ENCODE peak calls at places on chromosomes 2 and 18, in seven cellular contexts. P, B, R, U, Z, K and Y are unnamed samples. For H3K4me1, the result is how much of the 10 kb centered on the place peaks cover.

GRCh38 chr2:16717477-16717876 is 51.8 kb upstream of the CYRIA start:
- DNase-seq in P (no peak), B (no peak), R (no peak), U (no peak), Z (no peak), K (no peak), Y (no peak)

GRCh38 chr2:77397763-77398162 is 124.4 kb downstream of the LRRTM4 start:
- DNase-seq in P (no peak), B (no peak), R (no peak), U (no peak), Z (no peak), K (no peak), Y (no peak)

GRCh38 chr2:112166801-112167499 is 28.8 kb downstream of the FBLN7 start:
- DNase-seq in P (no peak), B (no peak), R (no peak), U (no peak), Z (no peak), K (no peak), Y (no peak)

GRCh38 chr2:47908682-47909081 is 2.4 kb upstream of the FBXO11 start:
- DNase-seq in P (no peak), B (no peak), R (no peak), U (no peak), Z (no peak), K (no peak), Y (no peak)

GRCh38 chr2:65057391-65058052 is 1.3 kb downstream of the CEP68 start:
- DNase-seq in P (no peak), B (peak), R (no peak), U (no peak), Z (no peak), K (no peak), Y (no peak)

GRCh38 chr2:197450485-197450884 is 2.9 kb upstream of the COQ10B start:
- DNase-seq in P (no peak), B (no peak), R (no peak), U (no peak), Z (no peak), K (no peak), Y (no peak)

GRCh38 chr2:179268277-179268935 is 3.8 kb upstream of the SESTD1 start:
- DNase-seq in P (no peak), B (peak), R (no peak), U (no peak), Z (no peak), K (no peak), Y (peak)

GRCh38 chr2:218168635-218169462 is 2.1 kb upstream of the CXCR1 start:
- DNase-seq in P (peak), B (no peak), R (peak), U (peak), Z (peak), K (peak), Y (peak)

GRCh38 chr18:24446953-24447537 is 13.4 kb upstream of the HRH4 start:
- DNase-seq in P (no peak), B (no peak), R (no peak), U (no peak), Z (no peak), K (no peak), Y (no peak)

GRCh38 chr2:241846406-241846805 is 12.3 kb downstream of the PDCD1 start:
- DNase-seq in P (peak), B (no peak), R (peak), U (no peak), Z (no peak), K (no peak), Y (no peak)

GRCh38 chr18:47755102-47755456 is 175.4 kb downstream of the SMAD2 start:
- DNase-seq in P (no peak), B (no peak), R (no peak), U (no peak), Z (no peak), K (no peak), Y (no peak)

GRCh38 chr18:8367217-8367988 is 241.8 kb upstream of the RAB12 start:
- DNase-seq in P (peak), B (no peak), R (peak), U (peak), Z (peak), K (peak), Y (no peak)

GRCh38 chr2:240568678-240569522 is 616 bp downstream of the RNPEPL1 start:
- DNase-seq in P (no peak), B (peak), R (peak), U (peak), Z (no peak), K (peak), Y (peak)

DNA sequence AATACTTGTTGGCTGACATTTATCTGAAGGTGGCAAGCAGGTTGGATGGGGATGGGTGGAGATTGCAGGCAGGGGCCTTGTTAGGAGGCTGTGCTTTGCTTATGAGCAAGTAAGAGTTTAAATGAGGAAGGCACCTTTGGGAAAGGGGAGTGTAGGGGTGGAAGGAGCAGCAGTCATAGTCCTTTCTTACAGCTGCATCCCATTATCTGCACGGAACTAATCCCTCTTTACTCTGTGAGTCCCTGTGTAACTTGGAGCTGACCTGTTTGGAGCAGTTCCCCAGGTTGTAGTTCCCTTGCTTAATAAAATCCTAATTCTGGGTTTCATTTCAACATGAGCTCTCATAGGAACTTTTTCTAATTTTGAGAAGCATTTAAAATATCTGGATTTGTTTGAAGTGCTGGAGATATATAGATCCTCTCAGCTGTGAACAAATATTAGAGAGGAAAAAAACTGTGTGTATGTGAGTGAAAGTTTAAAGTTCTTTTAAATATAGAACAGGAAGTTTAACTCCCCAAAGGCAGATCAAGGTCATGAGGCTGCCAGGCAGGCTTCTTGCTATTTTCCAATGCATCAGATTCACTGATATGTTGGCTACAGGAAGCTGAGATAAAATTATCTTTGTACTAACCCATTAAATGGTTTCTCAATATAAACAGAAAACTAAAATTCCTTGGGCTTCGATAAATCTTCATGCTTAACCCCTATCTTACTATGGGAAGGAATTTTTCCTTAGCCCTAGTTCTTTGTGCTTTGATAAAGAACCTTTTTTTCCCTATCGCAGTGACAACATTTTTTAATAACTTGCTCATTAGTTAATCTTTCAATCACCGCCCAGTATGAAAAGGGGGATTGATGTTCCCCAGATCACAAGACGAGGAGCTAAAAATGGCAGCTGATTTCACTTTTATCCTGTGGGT is 104.6 kb upstream of the EML6 start:
- DNase-seq in P (no peak), B (no peak), R (no peak), U (peak), Z (no peak), K (no peak), Y (peak)
- H3K4me1 ChIP-seq in P (under half), B (under half), R (under half), U (under half), Z (under half), K (half or more), Y (under half)

DNA sequence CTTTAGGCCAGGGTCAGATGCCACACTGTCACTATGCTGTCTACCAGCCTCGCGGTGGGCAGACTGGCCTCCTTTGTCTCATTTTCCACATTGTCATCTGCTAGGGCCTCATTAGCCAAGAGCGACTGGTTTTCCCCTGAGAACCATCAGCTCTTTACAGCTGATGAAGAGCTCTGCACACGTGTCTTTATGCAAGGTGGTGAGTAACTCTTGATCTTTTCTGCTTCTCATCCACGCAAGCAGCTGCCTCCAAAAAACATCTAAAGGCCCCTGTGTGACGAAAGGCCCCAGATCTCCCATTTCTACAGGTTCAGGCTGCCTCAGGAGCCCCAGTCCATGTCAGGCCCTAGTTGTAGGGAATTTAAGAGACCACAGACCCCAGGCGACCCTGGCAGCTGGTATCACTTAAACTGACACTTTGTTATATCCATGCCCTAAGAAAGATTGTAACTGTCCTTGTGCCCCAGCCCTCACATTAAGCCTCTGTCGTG is 52.9 kb downstream of the DPYSL5 start:
- DNase-seq in P (no peak), B (no peak), R (no peak), U (no peak), Z (no peak), K (no peak), Y (no peak)
- H3K4me1 ChIP-seq in P (under half), B (under half), R (under half), U (under half), Z (under half), K (under half), Y (under half)

GRCh38 chr2:196242131-196242620 is 70.8 kb upstream of the STK17B start:
- DNase-seq in P (no peak), B (peak), R (no peak), U (no peak), Z (no peak), K (no peak), Y (no peak)
- H3K4me1 ChIP-seq in P (under half), B (under half), R (under half), U (under half), Z (under half), K (under half), Y (under half)

DNA sequence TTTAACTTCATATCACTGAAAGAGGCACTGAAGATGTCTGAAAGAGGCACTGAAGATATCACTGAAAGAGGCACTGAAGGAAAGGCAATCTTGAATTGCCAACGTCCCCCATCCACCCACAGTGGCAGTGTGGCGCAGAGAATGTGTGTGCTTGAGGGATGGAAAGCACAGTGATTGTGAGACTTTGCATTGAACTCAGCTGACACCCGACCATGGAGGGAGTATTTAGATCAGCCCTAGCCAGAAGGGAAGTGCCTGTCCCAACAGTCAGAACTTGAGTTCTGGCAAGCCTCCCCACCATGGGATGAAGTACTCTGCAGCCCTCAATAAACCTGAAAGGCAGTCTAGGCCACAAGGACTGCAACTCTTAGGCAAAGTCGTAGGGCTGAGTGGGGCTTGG is 33.8 kb downstream of the MAP4K3 start:
- DNase-seq in P (no peak), B (no peak), R (no peak), U (no peak), Z (no peak), K (no peak), Y (no peak)
- H3K4me1 ChIP-seq in P (under half), B (under half), R (under half), U (under half), Z (under half), K (half or more), Y (under half)

GRCh38 chr2:201118121-201118956 is 2.4 kb downstream of the CFLAR start:
- DNase-seq in P (peak), B (peak), R (peak), U (peak), Z (no peak), K (peak), Y (peak)

GRCh38 chr2:201116115-201116958 is at the start of gene CFLAR:
- DNase-seq in P (peak), B (peak), R (peak), U (peak), Z (no peak), K (peak), Y (peak)

GRCh38 chr2:201120500-201120899 is 4.5 kb downstream of the CFLAR start:
- DNase-seq in P (no peak), B (no peak), R (no peak), U (no peak), Z (no peak), K (no peak), Y (no peak)

GRCh38 chr2:201116959-201117734 is 1.2 kb downstream of the CFLAR start:
- DNase-seq in P (no peak), B (no peak), R (peak), U (peak), Z (no peak), K (peak), Y (peak)

DNA sequence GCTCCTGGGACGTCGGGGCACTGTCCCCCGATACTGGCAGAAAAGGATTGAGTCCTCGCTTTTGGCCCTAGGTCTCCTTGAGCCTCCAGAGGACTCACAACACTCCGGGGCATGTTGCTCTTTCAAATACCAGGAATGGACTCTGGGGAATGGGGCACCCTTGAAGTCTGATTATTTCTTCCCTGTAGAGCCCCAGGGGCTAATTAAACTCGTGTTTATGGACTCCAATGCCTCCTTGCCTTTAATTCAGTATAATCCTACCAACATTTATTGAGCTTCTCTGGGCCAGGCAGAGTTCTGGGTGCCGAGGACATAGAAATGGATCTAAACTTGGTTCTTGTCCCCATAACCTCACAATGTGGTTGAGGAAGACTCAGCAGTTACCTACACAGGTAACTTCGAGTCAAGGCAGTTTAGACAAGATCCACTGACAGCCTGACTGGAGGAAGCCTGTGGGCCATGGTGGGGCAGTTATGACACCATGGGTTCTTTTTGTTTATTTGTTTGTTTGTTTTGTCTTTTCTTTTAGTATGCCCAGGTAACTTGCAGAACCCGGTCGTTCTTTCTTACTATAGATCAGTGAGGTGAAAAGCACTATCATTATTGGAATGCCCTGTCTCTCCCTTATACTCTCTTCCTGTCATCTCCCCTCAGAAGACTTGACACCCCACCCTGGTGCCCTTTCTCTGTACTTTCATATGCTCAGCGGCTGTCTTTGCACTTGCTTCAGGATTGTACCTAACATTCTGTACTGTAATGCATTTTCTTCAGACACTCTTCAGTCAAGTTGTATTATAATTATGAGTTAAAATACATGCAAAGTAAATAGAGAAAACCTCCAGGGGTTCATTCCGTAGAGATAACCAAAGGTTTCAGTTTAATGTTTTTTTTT is 3.2 kb downstream of the CFLAR start:
- DNase-seq in P (no peak), B (no peak), R (no peak), U (no peak), Z (no peak), K (no peak), Y (no peak)
- H3K4me1 ChIP-seq in P (under half), B (under half), R (under half), U (under half), Z (under half), K (under half), Y (half or more)

GRCh38 chr2:85179541-85179940 is 46.3 kb downstream of the TCF7L1 start:
- DNase-seq in P (no peak), B (no peak), R (no peak), U (no peak), Z (no peak), K (no peak), Y (no peak)
- H3K4me1 ChIP-seq in P (under half), B (under half), R (under half), U (under half), Z (under half), K (under half), Y (under half)

GRCh38 chr2:160469164-160469563 is 24.4 kb downstream of the RBMS1 start:
- DNase-seq in P (no peak), B (peak), R (peak), U (no peak), Z (no peak), K (no peak), Y (no peak)
- H3K4me1 ChIP-seq in P (under half), B (under half), R (under half), U (under half), Z (under half), K (under half), Y (under half)

DNA sequence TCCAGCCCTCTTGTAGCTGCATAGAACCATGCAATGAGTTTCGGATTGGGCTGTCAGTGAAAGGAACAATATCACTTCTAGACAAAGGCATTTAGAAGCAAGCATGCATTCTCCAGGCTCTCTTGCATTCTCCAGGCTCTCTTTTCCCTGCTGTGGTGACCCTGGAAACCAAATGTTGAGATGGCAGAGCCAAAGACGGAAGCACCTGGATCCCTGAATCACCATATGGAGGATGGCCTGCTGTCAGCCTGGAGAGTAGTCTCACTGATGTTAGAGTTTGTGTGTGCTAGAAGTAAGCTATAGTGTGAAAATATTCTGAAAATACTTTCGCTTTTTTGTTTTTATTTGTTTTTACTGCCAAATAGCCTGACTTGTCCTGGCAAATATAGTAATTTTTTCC is 203.9 kb downstream of the C1D start:
- DNase-seq in P (no peak), B (no peak), R (no peak), U (no peak), Z (no peak), K (no peak), Y (no peak)
- H3K4me1 ChIP-seq in P (under half), B (under half), R (under half), U (under half), Z (under half), K (under half), Y (under half)